ENCODE peak calls at places on chromosomes 16 and 17, in nine cellular contexts. S is AG10803, N is Calu3, O is neural progenitor cell, L is lower leg skin, Z is nephron progenitor cell, C is BE2C, H is mammary epithelial cell, Q is neural crest cell. V is an unnamed sample.
A peak's percentile ranks its signal among the peaks of the same experiment; 100 is the strongest.

GRCh38 chr16:50267651-50268050 is 1.3 kb downstream of the ADCY7 start:
- DNase-seq in Q (no peak), S (no peak), N (no peak), H (no peak), L (no peak), Z (no peak), C (peak; percentile 8), O (no peak), V (no peak)

GRCh38 chr17:31788956-31789355 is 70.1 kb downstream of the COPRS start:
- DNase-seq in Z (no peak), L (no peak), S (peak; percentile 83), N (no peak), Q (no peak), O (no peak), H (no peak), C (no peak), V (no peak)

GRCh38 chr16:54422569-54422978 is 136.0 kb upstream of the IRX3 start:
- DNase-seq in Z (no peak), L (no peak), H (peak; percentile 74), O (no peak), N (no peak), C (no peak), S (no peak), Q (no peak), V (no peak)

GRCh38 chr16:66131156-66131807 is 235.2 kb upstream of the CDH5 start:
- DNase-seq in C (no peak), L (no peak), S (peak; percentile 42), Q (no peak), N (no peak), H (peak; percentile 39), Z (no peak), O (no peak), V (no peak)

GRCh38 chr17:4934173-4934979 is 2.3 kb downstream of the GP1BA start:
- DNase-seq in H (peak; percentile 39), N (peak; percentile 67), O (no peak), Z (peak; percentile 35), L (no peak), Q (no peak), C (peak; percentile 37), S (peak; percentile 41), V (no peak)

GRCh38 chr16:49967012-49967559 is 57.9 kb upstream of the CNEP1R1 start:
- DNase-seq in O (no peak), Z (no peak), L (no peak), N (no peak), Q (no peak), S (no peak), C (peak; percentile 77), H (no peak), V (no peak)

GRCh38 chr16:65510850-65511249 is 389.0 kb upstream of the CDH11 start:
- DNase-seq in Q (no peak), L (no peak), N (no peak), C (no peak), S (no peak), Z (no peak), H (no peak), O (no peak), V (no peak)

GRCh38 chr17:41602524-41602923 is 10.0 kb downstream of the KRT16 start:
- DNase-seq in S (no peak), H (no peak), C (no peak), Z (no peak), N (no peak), O (no peak), L (no peak), Q (no peak), V (no peak)

DNA sequence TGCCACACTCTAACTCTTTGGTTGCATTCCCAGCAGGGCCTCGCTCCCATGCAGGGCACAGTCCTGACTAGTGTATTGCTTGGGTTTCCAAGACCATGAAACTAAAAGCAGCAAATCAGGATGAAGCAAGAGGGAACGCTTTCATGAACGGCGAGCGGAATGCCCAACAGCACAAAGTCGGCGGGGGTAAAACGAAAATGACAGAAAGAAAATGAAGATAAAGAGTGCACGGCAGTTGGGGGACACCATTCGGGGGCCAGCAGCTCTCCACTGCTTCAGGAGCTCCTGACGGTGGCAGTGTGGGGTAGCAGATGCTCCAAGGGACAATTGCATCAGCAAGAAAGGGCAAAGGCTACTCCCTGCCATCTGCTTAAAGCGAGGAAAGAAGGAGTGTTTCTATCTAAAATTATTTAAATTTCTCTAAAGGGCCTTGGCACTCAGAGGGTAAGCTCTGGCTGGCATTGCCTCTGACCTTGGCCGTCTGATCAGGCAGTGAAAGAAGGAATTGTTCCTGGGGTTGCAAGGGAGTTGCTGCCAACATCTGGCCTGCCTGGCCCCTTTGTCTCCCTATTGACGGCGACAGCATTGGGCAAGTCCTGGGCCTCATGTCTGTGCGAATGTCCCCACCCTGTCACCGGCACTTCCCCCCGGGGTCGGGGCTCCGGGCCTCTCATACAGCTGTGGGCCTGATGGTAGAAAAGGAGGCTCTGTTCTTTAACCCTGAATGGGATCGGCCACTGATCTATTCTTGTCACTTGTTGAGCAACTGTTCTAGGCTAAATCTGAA is 138.2 kb downstream of the CMIP start:
- DNase-seq in H (no peak), L (peak; percentile 86), Q (peak; percentile 47), C (no peak), S (peak; percentile 63), N (no peak), O (peak; percentile 37), Z (no peak), V (no peak)
- TF ChIP-seq CTCF in H (peak; percentile 30), L (no peak), Q (no peak), C (no peak), S (peak; percentile 57), N (no peak), O (peak; percentile 38), Z (no peak), V (no peak)

GRCh38 chr16:20743591-20743990 is 2.0 kb upstream of the THUMPD1 start:
- DNase-seq in L (no peak), Z (no peak), H (no peak), S (no peak), N (no peak), O (no peak), C (no peak), Q (no peak), V (no peak)

GRCh38 chr16:20740007-20740883 is 1.4 kb downstream of the THUMPD1 start:
- DNase-seq in H (peak; percentile 42), Z (no peak), N (peak; percentile 43), O (no peak), Q (no peak), C (no peak), L (no peak), S (peak; percentile 3), V (no peak)

GRCh38 chr16:20740901-20741491 is 622 bp downstream of the THUMPD1 start:
- DNase-seq in N (peak; percentile 92), Q (peak; percentile 74), L (peak; percentile 98), H (peak; percentile 68), Z (peak; percentile 89), O (peak; percentile 91), S (peak; percentile 68), C (peak; percentile 87), V (peak; percentile 88)

GRCh38 chr16:20744922-20745440 is 3.4 kb upstream of the THUMPD1 start:
- DNase-seq in O (no peak), L (no peak), S (no peak), C (no peak), Q (no peak), H (no peak), N (no peak), Z (no peak), V (no peak)

DNA sequence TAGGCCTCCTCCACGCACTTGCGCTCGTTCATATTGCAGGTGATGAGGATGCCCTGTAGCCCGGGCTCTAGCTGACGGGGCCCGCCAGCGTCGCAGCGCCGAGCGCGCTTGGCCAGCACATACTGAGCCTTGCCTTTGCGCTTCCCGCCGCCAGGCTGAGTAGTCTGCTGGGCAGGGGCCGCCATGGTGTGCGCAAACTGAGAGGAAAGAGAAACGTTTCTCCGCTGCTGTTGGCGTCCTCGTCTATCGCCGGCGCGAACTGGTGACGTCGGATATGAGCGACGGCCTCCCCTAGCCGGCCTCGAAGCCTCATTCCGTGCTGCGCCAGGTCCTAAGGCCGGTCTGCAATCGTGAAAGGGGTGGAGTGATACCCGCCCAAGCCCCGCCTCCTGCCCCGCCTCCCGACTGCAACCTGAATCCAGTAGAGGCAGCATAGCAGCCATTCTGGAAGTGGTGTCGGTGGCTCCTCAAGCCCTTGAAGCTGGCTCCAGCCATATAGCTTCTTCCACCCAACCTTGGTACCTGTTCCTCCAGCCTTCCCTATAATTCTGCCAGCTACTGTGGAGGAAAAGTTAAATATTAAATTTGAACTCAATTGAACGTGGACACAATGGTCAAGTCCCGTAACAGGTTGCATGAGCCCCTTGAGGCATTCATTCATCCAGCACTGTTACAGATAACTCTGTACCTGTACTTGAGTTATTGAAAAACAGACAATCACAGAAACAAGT is at the start of gene THUMPD1:
- DNase-seq in Z (peak; percentile 97), O (peak; percentile 95), H (peak; percentile 89), S (peak; percentile 94), Q (peak; percentile 91), L (peak; percentile 99), N (peak; percentile 98), C (peak; percentile 98), V (peak; percentile 99)
- TF ChIP-seq CTCF in Z (no peak), O (peak; percentile 30), H (peak; percentile 39), S (peak; percentile 35), Q (no peak), L (no peak), N (no peak), C (no peak), V (no peak)

GRCh38 chr16:3020604-3021448 is 658 bp downstream of the TNFRSF12A start:
- DNase-seq in Q (no peak), O (peak; percentile 74), L (peak; percentile 97), Z (peak; percentile 85), H (peak; percentile 89), S (peak; percentile 89), C (peak; percentile 37), N (peak; percentile 98), V (peak; percentile 31)

GRCh38 chr16:3022208-3022696 is 1.5 kb downstream of the HCFC1R1 start:
- DNase-seq in L (peak; percentile 99), O (peak; percentile 81), C (peak; percentile 82), Q (no peak), H (peak; percentile 92), S (peak; percentile 96), N (peak; percentile 98), Z (peak; percentile 67), V (peak; percentile 59)

GRCh38 chr16:3020247-3020603 is at the start of gene TNFRSF12A:
- DNase-seq in L (peak; percentile 94), S (peak; percentile 73), O (peak; percentile 93), Q (peak; percentile 59), Z (peak; percentile 77), H (peak; percentile 76), N (peak; percentile 90), C (peak; percentile 88), V (peak; percentile 84)

GRCh38 chr16:3022697-3023414 is 886 bp downstream of the HCFC1R1 start:
- DNase-seq in Z (no peak), S (peak; percentile 60), C (peak; percentile 57), L (no peak), O (no peak), Q (no peak), N (no peak), H (no peak), V (peak; percentile 51)

GRCh38 chr16:3021449-3022207 is 1.5 kb downstream of the TNFRSF12A start:
- DNase-seq in L (peak; percentile 96), Q (peak; percentile 79), O (peak; percentile 96), N (peak; percentile 96), C (peak; percentile 84), Z (peak; percentile 90), S (peak; percentile 94), H (peak; percentile 96), V (peak; percentile 91)
- TF ChIP-seq CTCF in L (no peak), Q (peak; percentile 44), O (peak; percentile 61), N (no peak), C (peak; percentile 44), Z (no peak), S (peak; percentile 47), H (peak; percentile 34), V (no peak)

GRCh38 chr17:3730881-3731429 is 7.3 kb downstream of the HASPIN start:
- DNase-seq in N (no peak), S (peak; percentile 63), H (no peak), L (no peak), O (no peak), Z (no peak), Q (no peak), C (no peak), V (no peak)

GRCh38 chr17:3735515-3735914 is 11.8 kb downstream of the HASPIN start:
- DNase-seq in O (no peak), N (no peak), S (no peak), C (no peak), Q (no peak), L (no peak), Z (no peak), H (no peak), V (no peak)

GRCh38 chr17:3729881-3730280 is 6.2 kb downstream of the HASPIN start:
- DNase-seq in L (no peak), N (no peak), H (no peak), S (no peak), O (no peak), C (no peak), Q (no peak), Z (no peak), V (no peak)

GRCh38 chr17:3727041-3727440 is 3.3 kb downstream of the HASPIN start:
- DNase-seq in Q (no peak), C (no peak), H (no peak), N (no peak), L (no peak), O (no peak), S (no peak), Z (no peak), V (no peak)

GRCh38 chr17:3732171-3732570 is 8.5 kb downstream of the HASPIN start:
- DNase-seq in H (no peak), Q (no peak), Z (no peak), O (no peak), S (peak; percentile 27), C (no peak), N (no peak), L (no peak), V (no peak)
- TF ChIP-seq CTCF in H (no peak), Q (no peak), Z (no peak), O (no peak), S (peak; percentile 14), C (no peak), N (no peak), L (no peak), V (no peak)